ENCODE peak calls at places on chromosomes 16 and 17, in seven cellular contexts. J, Y, B, T, L, O and G are unnamed samples.

GRCh38 chr17:59462385-59462784 is 103.0 kb upstream of the DHX40 start:
- DNase-seq in J (no peak), Y (no peak), B (no peak), T (no peak), L (no peak), O (no peak), G (no peak)

GRCh38 chr17:77479817-77480508 is 339.2 kb downstream of the SEC14L1 start:
- DNase-seq in J (no peak), Y (no peak), B (no peak), T (no peak), L (no peak), O (no peak), G (no peak)

GRCh38 chr16:19213885-19214284 is 45.8 kb downstream of the SYT17 start:
- DNase-seq in J (no peak), Y (no peak), B (no peak), T (no peak), L (no peak), O (no peak), G (no peak)

GRCh38 chr17:57943140-57943539 is 12.1 kb downstream of the CUEDC1 start:
- DNase-seq in J (no peak), Y (no peak), B (peak; percentile 47), T (no peak), L (no peak), O (peak; percentile 13), G (no peak)

GRCh38 chr16:50285406-50286003 is 19.2 kb downstream of the ADCY7 start:
- DNase-seq in J (no peak), Y (no peak), B (no peak), T (no peak), L (no peak), O (no peak), G (no peak)

GRCh38 chr16:23145608-23146007 is 3.6 kb downstream of the USP31 start:
- DNase-seq in J (no peak), Y (no peak), B (peak; percentile 82), T (no peak), L (no peak), O (peak; percentile 84), G (no peak)

GRCh38 chr17:34420254-34420766 is 57.3 kb upstream of the CCL1 start:
- DNase-seq in J (peak; percentile 59), Y (peak; percentile 65), B (peak; percentile 47), T (peak; percentile 49), L (peak; percentile 23), O (peak; percentile 26), G (peak; percentile 53)

GRCh38 chr17:41392278-41392677 is 5.1 kb downstream of the KRT31 start:
- DNase-seq in J (no peak), Y (no peak), B (peak; percentile 79), T (no peak), L (no peak), O (peak; percentile 40), G (no peak)

GRCh38 chr16:57514891-57515600 is 21.3 kb downstream of the CCDC102A start:
- DNase-seq in J (no peak), Y (no peak), B (no peak), T (no peak), L (no peak), O (no peak), G (peak; percentile 67)

GRCh38 chr16:68003031-68003430 is 3.7 kb upstream of the DPEP2 start:
- DNase-seq in J (no peak), Y (no peak), B (no peak), T (no peak), L (no peak), O (no peak), G (no peak)

GRCh38 chr17:77459018-77459755 is 318.4 kb downstream of the SEC14L1 start:
- DNase-seq in J (no peak), Y (no peak), B (no peak), T (no peak), L (no peak), O (no peak), G (no peak)

GRCh38 chr17:57953703-57954420 is 1.4 kb downstream of the CUEDC1 start:
- DNase-seq in J (peak; percentile 20), Y (no peak), B (no peak), T (no peak), L (no peak), O (no peak), G (no peak)

GRCh38 chr17:9513266-9513665 is 62.4 kb downstream of the STX8 start:
- DNase-seq in J (no peak), Y (no peak), B (peak; percentile 41), T (no peak), L (no peak), O (no peak), G (no peak)

GRCh38 chr16:2745116-2745890 is 7.1 kb upstream of the SRRM2 start:
- DNase-seq in J (no peak), Y (no peak), B (no peak), T (no peak), L (no peak), O (no peak), G (no peak)